ENCODE peak calls at places on chromosomes 12 and 14, in seven cellular contexts. One of them, this sample, is unnamed.
A peak's percentile ranks its signal among the peaks of the same experiment; 100 is the strongest.

GRCh38 chr14:61860294-61860918 is 98.2 kb downstream of the SNAPC1 start:
- DNase-seq in heart left ventricle: no peak
- DNase-seq in body of pancreas: peak; percentile 59
- DNase-seq in HepG2: peak; percentile 34
- DNase-seq in cardiac muscle cell: peak; percentile 60
- DNase-seq in CD8-positive, alpha-beta T cell: peak; percentile 50
- DNase-seq in breast epithelium: no peak
- DNase-seq in this sample: peak; percentile 37

GRCh38 chr12:128109236-128109635 is 157.7 kb upstream of the TMEM132C start:
- DNase-seq in body of pancreas: no peak
- DNase-seq in breast epithelium: no peak
- DNase-seq in heart left ventricle: no peak
- DNase-seq in HepG2: no peak
- DNase-seq in cardiac muscle cell: no peak
- DNase-seq in CD8-positive, alpha-beta T cell: no peak
- DNase-seq in this sample: no peak

GRCh38 chr12:69459477-69459876 is 10.7 kb upstream of the FRS2 start:
- DNase-seq in cardiac muscle cell: peak; percentile 38
- DNase-seq in breast epithelium: no peak
- DNase-seq in heart left ventricle: no peak
- DNase-seq in body of pancreas: no peak
- DNase-seq in CD8-positive, alpha-beta T cell: no peak
- DNase-seq in HepG2: no peak
- DNase-seq in this sample: no peak

GRCh38 chr12:14408208-14408607 is 42.7 kb downstream of the ATF7IP start:
- DNase-seq in heart left ventricle: no peak
- DNase-seq in breast epithelium: no peak
- DNase-seq in HepG2: no peak
- DNase-seq in CD8-positive, alpha-beta T cell: no peak
- DNase-seq in body of pancreas: no peak
- DNase-seq in cardiac muscle cell: peak; percentile 33
- DNase-seq in this sample: peak; percentile 54

GRCh38 chr14:57834961-57835360 is 30.9 kb downstream of the SLC35F4 start:
- DNase-seq in body of pancreas: no peak
- DNase-seq in HepG2: no peak
- DNase-seq in cardiac muscle cell: no peak
- DNase-seq in CD8-positive, alpha-beta T cell: no peak
- DNase-seq in breast epithelium: no peak
- DNase-seq in heart left ventricle: no peak
- DNase-seq in this sample: no peak

GRCh38 chr12:122471324-122472226 is 29.2 kb downstream of the ZCCHC8 start:
- DNase-seq in breast epithelium: no peak
- DNase-seq in HepG2: peak; percentile 77
- DNase-seq in cardiac muscle cell: peak; percentile 63
- DNase-seq in body of pancreas: peak; percentile 13
- DNase-seq in CD8-positive, alpha-beta T cell: peak; percentile 11
- DNase-seq in heart left ventricle: no peak
- DNase-seq in this sample: peak; percentile 83

GRCh38 chr12:59517522-59517921 is 78.3 kb upstream of the SLC16A7 start:
- DNase-seq in CD8-positive, alpha-beta T cell: no peak
- DNase-seq in heart left ventricle: no peak
- DNase-seq in body of pancreas: no peak
- DNase-seq in breast epithelium: no peak
- DNase-seq in HepG2: no peak
- DNase-seq in cardiac muscle cell: no peak
- DNase-seq in this sample: no peak

GRCh38 chr14:90521930-90522483 is 125.2 kb downstream of the CALM1 start:
- DNase-seq in HepG2: no peak
- DNase-seq in body of pancreas: no peak
- DNase-seq in heart left ventricle: no peak
- DNase-seq in breast epithelium: no peak
- DNase-seq in cardiac muscle cell: no peak
- DNase-seq in CD8-positive, alpha-beta T cell: no peak
- DNase-seq in this sample: no peak

GRCh38 chr12:50610171-50610570 is 105.4 kb downstream of the DIP2B start:
- DNase-seq in body of pancreas: no peak
- DNase-seq in CD8-positive, alpha-beta T cell: no peak
- DNase-seq in heart left ventricle: no peak
- DNase-seq in cardiac muscle cell: no peak
- DNase-seq in breast epithelium: no peak
- DNase-seq in HepG2: no peak
- DNase-seq in this sample: no peak

GRCh38 chr14:69260979-69261605 is 1.1 kb downstream of the GALNT16 start:
- DNase-seq in HepG2: no peak
- DNase-seq in CD8-positive, alpha-beta T cell: peak; percentile 30
- DNase-seq in body of pancreas: peak; percentile 24
- DNase-seq in breast epithelium: no peak
- DNase-seq in cardiac muscle cell: peak; percentile 51
- DNase-seq in heart left ventricle: peak; percentile 48
- DNase-seq in this sample: no peak

GRCh38 chr12:77645966-77646598 is 184.6 kb upstream of the NAV3 start:
- DNase-seq in HepG2: no peak
- DNase-seq in body of pancreas: no peak
- DNase-seq in heart left ventricle: no peak
- DNase-seq in cardiac muscle cell: no peak
- DNase-seq in breast epithelium: no peak
- DNase-seq in CD8-positive, alpha-beta T cell: no peak
- DNase-seq in this sample: no peak

GRCh38 chr14:105492051-105492965 is 1.3 kb downstream of the TEDC1 start:
- DNase-seq in HepG2: no peak
- DNase-seq in body of pancreas: no peak
- DNase-seq in CD8-positive, alpha-beta T cell: no peak
- DNase-seq in cardiac muscle cell: no peak
- DNase-seq in breast epithelium: peak; percentile 40
- DNase-seq in heart left ventricle: peak; percentile 43
- DNase-seq in this sample: no peak

GRCh38 chr12:110639336-110640178 is 25.6 kb downstream of the TCTN1 start:
- DNase-seq in heart left ventricle: no peak
- DNase-seq in cardiac muscle cell: no peak
- DNase-seq in body of pancreas: no peak
- DNase-seq in HepG2: no peak
- DNase-seq in CD8-positive, alpha-beta T cell: no peak
- DNase-seq in breast epithelium: no peak
- DNase-seq in this sample: peak; percentile 73

GRCh38 chr14:37232907-37233481 is 35.3 kb downstream of the MIPOL1 start:
- DNase-seq in cardiac muscle cell: peak; percentile 44
- DNase-seq in heart left ventricle: no peak
- DNase-seq in CD8-positive, alpha-beta T cell: no peak
- DNase-seq in body of pancreas: peak; percentile 10
- DNase-seq in HepG2: peak; percentile 79
- DNase-seq in breast epithelium: no peak
- DNase-seq in this sample: peak; percentile 66

GRCh38 chr14:104787736-104788532 is 7.6 kb downstream of the AKT1 start:
- DNase-seq in HepG2: no peak
- DNase-seq in cardiac muscle cell: no peak
- DNase-seq in heart left ventricle: no peak
- DNase-seq in breast epithelium: no peak
- DNase-seq in body of pancreas: peak; percentile 55
- DNase-seq in CD8-positive, alpha-beta T cell: no peak
- DNase-seq in this sample: no peak

GRCh38 chr14:74085047-74085637 is 386 bp downstream of the LIN52 start:
- DNase-seq in HepG2: peak; percentile 10
- DNase-seq in breast epithelium: peak; percentile 23
- DNase-seq in CD8-positive, alpha-beta T cell: peak; percentile 5
- DNase-seq in body of pancreas: no peak
- DNase-seq in cardiac muscle cell: peak; percentile 36
- DNase-seq in heart left ventricle: no peak
- DNase-seq in this sample: peak; percentile 38

GRCh38 chr14:50396636-50397460 is at the start of gene CDKL1:
- DNase-seq in cardiac muscle cell: peak; percentile 84
- DNase-seq in body of pancreas: peak; percentile 73
- DNase-seq in CD8-positive, alpha-beta T cell: peak; percentile 28
- DNase-seq in breast epithelium: peak; percentile 29
- DNase-seq in HepG2: peak; percentile 32
- DNase-seq in heart left ventricle: peak; percentile 68
- DNase-seq in this sample: peak; percentile 72

GRCh38 chr12:25130741-25131188 is 64.2 kb downstream of the DNAI7 start:
- DNase-seq in heart left ventricle: no peak
- DNase-seq in body of pancreas: no peak
- DNase-seq in CD8-positive, alpha-beta T cell: no peak
- DNase-seq in breast epithelium: no peak
- DNase-seq in cardiac muscle cell: peak; percentile 50
- DNase-seq in HepG2: peak; percentile 31
- DNase-seq in this sample: peak; percentile 65

GRCh38 chr14:65864549-65864948 is 452.0 kb downstream of the FUT8 start:
- DNase-seq in cardiac muscle cell: no peak
- DNase-seq in HepG2: no peak
- DNase-seq in heart left ventricle: no peak
- DNase-seq in body of pancreas: no peak
- DNase-seq in breast epithelium: no peak
- DNase-seq in CD8-positive, alpha-beta T cell: no peak
- DNase-seq in this sample: no peak
- H3K4me3 ChIP-seq in cardiac muscle cell: no peak overlapping the region
- H3K4me3 ChIP-seq in HepG2: no peak overlapping the region
- H3K4me3 ChIP-seq in heart left ventricle: no peak overlapping the region
- H3K4me3 ChIP-seq in body of pancreas: no peak overlapping the region
- H3K4me3 ChIP-seq in breast epithelium: no peak overlapping the region
- H3K4me3 ChIP-seq in CD8-positive, alpha-beta T cell: no peak overlapping the region
- H3K4me3 ChIP-seq in this sample: no peak overlapping the region

DNA sequence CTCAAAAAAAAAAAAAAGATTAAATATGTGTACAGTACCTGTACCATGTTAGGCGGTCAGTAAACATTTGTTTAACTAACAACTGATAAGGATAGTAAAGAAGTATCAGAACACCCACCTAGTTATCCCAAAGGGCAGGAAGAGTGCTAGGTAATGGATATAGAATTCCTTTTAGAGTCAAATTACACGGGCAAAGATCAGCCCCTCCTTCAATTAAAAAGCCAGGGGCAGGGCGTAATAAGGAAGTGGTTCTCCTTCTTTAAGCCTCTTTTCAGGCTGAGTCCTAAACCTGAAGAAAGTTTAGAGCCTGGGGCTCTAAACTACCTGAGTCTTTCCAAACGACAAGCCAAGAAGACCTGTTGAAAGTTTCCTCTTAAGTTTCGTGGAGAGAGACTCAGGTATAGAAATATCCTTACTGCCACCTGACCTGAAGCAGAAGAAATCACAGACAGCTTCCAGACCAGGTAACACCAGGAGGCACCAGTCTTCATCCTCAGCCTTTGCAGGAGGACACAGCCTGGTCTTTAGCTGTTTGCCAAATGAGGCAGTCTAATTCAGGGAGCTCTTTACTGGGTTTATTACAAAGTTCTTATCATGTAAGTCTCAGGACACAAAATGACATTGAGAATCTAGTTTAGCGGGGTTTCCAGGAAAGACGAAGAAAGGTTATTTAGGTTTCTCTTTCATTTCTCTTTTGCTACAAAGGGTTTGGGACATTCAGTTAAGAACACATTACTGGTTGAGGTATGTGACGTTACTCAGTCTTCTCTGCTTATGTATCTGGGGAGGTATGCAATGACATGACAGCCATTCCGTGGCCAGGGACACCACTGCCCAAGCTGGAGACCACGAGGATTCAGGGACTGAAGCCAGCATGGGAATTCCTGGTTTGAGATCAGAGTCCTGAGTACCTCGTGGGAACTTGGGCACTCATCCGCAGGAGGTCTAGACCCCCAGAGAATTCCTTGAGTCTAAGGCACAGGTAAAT is at the start of gene BCL2L14:
- DNase-seq in cardiac muscle cell: no peak
- DNase-seq in body of pancreas: peak; percentile 47
- DNase-seq in heart left ventricle: no peak
- DNase-seq in breast epithelium: no peak
- DNase-seq in CD8-positive, alpha-beta T cell: no peak
- DNase-seq in HepG2: peak; percentile 59
- DNase-seq in this sample: no peak
- TF ChIP-seq CTCF in cardiac muscle cell: no peak
- TF ChIP-seq CTCF in body of pancreas: no peak
- TF ChIP-seq CTCF in heart left ventricle: no peak
- TF ChIP-seq CTCF in breast epithelium: no peak
- TF ChIP-seq CTCF in CD8-positive, alpha-beta T cell: no peak
- TF ChIP-seq CTCF in HepG2: peak; percentile 13
- TF ChIP-seq CTCF in this sample: no peak

GRCh38 chr12:52557481-52557880 is 4.5 kb upstream of the KRT71 start:
- DNase-seq in cardiac muscle cell: no peak
- DNase-seq in CD8-positive, alpha-beta T cell: no peak
- DNase-seq in body of pancreas: no peak
- DNase-seq in HepG2: no peak
- DNase-seq in breast epithelium: no peak
- DNase-seq in heart left ventricle: no peak
- DNase-seq in this sample: no peak
- H3K4me3 ChIP-seq in cardiac muscle cell: no peak overlapping the region
- H3K4me3 ChIP-seq in CD8-positive, alpha-beta T cell: no peak overlapping the region
- H3K4me3 ChIP-seq in body of pancreas: no peak overlapping the region
- H3K4me3 ChIP-seq in HepG2: no peak overlapping the region
- H3K4me3 ChIP-seq in breast epithelium: no peak overlapping the region
- H3K4me3 ChIP-seq in heart left ventricle: no peak overlapping the region
- H3K4me3 ChIP-seq in this sample: no peak overlapping the region

GRCh38 chr12:8032242-8033152 is at the start of gene FOXJ2:
- DNase-seq in CD8-positive, alpha-beta T cell: peak; percentile 82
- DNase-seq in breast epithelium: peak; percentile 77
- DNase-seq in body of pancreas: peak; percentile 84
- DNase-seq in heart left ventricle: peak; percentile 91
- DNase-seq in cardiac muscle cell: peak; percentile 83
- DNase-seq in HepG2: peak; percentile 11
- DNase-seq in this sample: peak; percentile 65
- TF ChIP-seq CTCF in CD8-positive, alpha-beta T cell: no peak
- TF ChIP-seq CTCF in breast epithelium: no peak
- TF ChIP-seq CTCF in body of pancreas: no peak
- TF ChIP-seq CTCF in heart left ventricle: no peak
- TF ChIP-seq CTCF in cardiac muscle cell: no peak
- TF ChIP-seq CTCF in HepG2: no peak
- TF ChIP-seq CTCF in this sample: peak; percentile 9

GRCh38 chr12:120366884-120367251 is 2.1 kb downstream of the MSI1 start:
- DNase-seq in body of pancreas: no peak
- DNase-seq in cardiac muscle cell: no peak
- DNase-seq in CD8-positive, alpha-beta T cell: no peak
- DNase-seq in heart left ventricle: no peak
- DNase-seq in HepG2: peak; percentile 30
- DNase-seq in breast epithelium: no peak
- DNase-seq in this sample: no peak

GRCh38 chr12:120365675-120366340 is 3.2 kb downstream of the MSI1 start:
- DNase-seq in CD8-positive, alpha-beta T cell: no peak
- DNase-seq in body of pancreas: peak; percentile 87
- DNase-seq in cardiac muscle cell: no peak
- DNase-seq in breast epithelium: no peak
- DNase-seq in HepG2: peak; percentile 61
- DNase-seq in heart left ventricle: no peak
- DNase-seq in this sample: no peak

GRCh38 chr12:120367924-120368788 is 808 bp downstream of the MSI1 start:
- DNase-seq in heart left ventricle: no peak
- DNase-seq in cardiac muscle cell: peak; percentile 21
- DNase-seq in body of pancreas: peak; percentile 32
- DNase-seq in HepG2: no peak
- DNase-seq in breast epithelium: no peak
- DNase-seq in CD8-positive, alpha-beta T cell: no peak
- DNase-seq in this sample: no peak

GRCh38 chr12:120367252-120367923 is 1.6 kb downstream of the MSI1 start:
- DNase-seq in cardiac muscle cell: peak; percentile 62
- DNase-seq in HepG2: no peak
- DNase-seq in body of pancreas: no peak
- DNase-seq in heart left ventricle: no peak
- DNase-seq in breast epithelium: no peak
- DNase-seq in CD8-positive, alpha-beta T cell: no peak
- DNase-seq in this sample: no peak

DNA sequence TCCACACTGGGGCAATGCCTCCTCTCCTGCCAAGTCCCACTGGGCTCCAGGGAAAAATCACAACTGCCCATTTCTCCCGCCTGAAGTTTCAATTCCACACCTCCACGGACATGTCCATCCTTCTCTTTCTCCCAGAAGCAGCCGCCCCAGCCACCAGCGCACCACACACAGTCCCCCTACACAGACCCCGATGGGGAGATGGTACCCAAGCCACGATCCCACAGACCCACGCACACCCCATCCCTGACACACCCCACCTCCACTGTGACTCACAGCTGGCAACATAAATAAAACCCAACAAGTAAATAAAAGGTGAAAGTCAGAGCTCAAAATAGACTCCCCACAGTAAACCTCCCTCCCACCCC is 2.6 kb downstream of the MSI1 start:
- DNase-seq in cardiac muscle cell: no peak
- DNase-seq in CD8-positive, alpha-beta T cell: no peak
- DNase-seq in breast epithelium: no peak
- DNase-seq in body of pancreas: no peak
- DNase-seq in heart left ventricle: no peak
- DNase-seq in HepG2: no peak
- DNase-seq in this sample: no peak
- H3K4me3 ChIP-seq in cardiac muscle cell: no peak overlapping the region
- H3K4me3 ChIP-seq in CD8-positive, alpha-beta T cell: no peak overlapping the region
- H3K4me3 ChIP-seq in breast epithelium: no peak overlapping the region
- H3K4me3 ChIP-seq in body of pancreas: no peak overlapping the region
- H3K4me3 ChIP-seq in heart left ventricle: no peak overlapping the region
- H3K4me3 ChIP-seq in HepG2: no peak overlapping the region
- H3K4me3 ChIP-seq in this sample: no peak overlapping the region

This sample was measured in astrocyte of the spinal cord.